ENCODE peak calls at places on chromosomes 13 and 19, in seven cellular contexts. Y is anterior cingulate cortex, P is left cardiac atrium, I is HCEC 1CT, B is erythroblast, N is GM03348, J is nephron progenitor cell. R is an unnamed sample.

GRCh38 chr19:31346660-31347059 is 2.6 kb downstream of the TSHZ3 start:
- DNase-seq in J (no peak), Y (no peak), N (no peak), B (no peak), I (no peak), P (no peak), R (no peak)

GRCh38 chr13:33554919-33555791 is 262.8 kb upstream of the RFC3 start:
- DNase-seq in J (no peak), P (no peak), N (no peak), Y (no peak), I (no peak), B (no peak), R (no peak)

GRCh38 chr19:6654347-6655310 is 15.3 kb downstream of the TNFSF14 start:
- DNase-seq in B (no peak), N (no peak), Y (no peak), I (no peak), P (no peak), J (no peak), R (no peak)

GRCh38 chr19:7916137-7916907 is 1.7 kb downstream of the TGFBR3L start:
- DNase-seq in Y (no peak), B (peak), I (peak), J (peak), N (peak), P (no peak), R (no peak)

GRCh38 chr13:50386527-50387123 is 371.4 kb downstream of the KCNRG start:
- DNase-seq in N (peak), P (peak), I (no peak), Y (no peak), J (peak), B (no peak), R (peak)

GRCh38 chr13:73224708-73225107 is 165.9 kb downstream of the KLF5 start:
- DNase-seq in Y (no peak), J (no peak), B (no peak), P (no peak), N (peak), I (peak), R (peak)

GRCh38 chr13:30710442-30710841 is 24.9 kb upstream of the ALOX5AP start:
- DNase-seq in N (no peak), P (no peak), J (no peak), B (no peak), Y (no peak), I (no peak), R (no peak)

GRCh38 chr13:36919206-36919832 is 719 bp downstream of the SMAD9 start:
- DNase-seq in B (no peak), J (peak), P (peak), I (peak), N (peak), Y (peak), R (peak)

GRCh38 chr19:51470966-51471365 is 7.4 kb upstream of the CEACAM18 start:
- DNase-seq in P (no peak), I (no peak), B (peak), J (no peak), N (no peak), Y (no peak), R (no peak)

GRCh38 chr19:2477141-2477710 is 1.3 kb downstream of the GADD45B start:
- DNase-seq in N (peak), P (peak), I (peak), Y (no peak), J (peak), B (no peak), R (no peak)

R was measured in renal cortical epithelial cell.